ENCODE peak calls at places on chromosomes 5 and 9, in four cellular contexts. R is LHCN-M2, E is colonic mucosa, I is epithelial cell of proximal tubule. K is an unnamed sample.

GRCh38 chr5:125316913-125317545 is 570.6 kb upstream of the ZNF608 start:
- DNase-seq in E (no peak), R (no peak), I (no peak), K (no peak)

GRCh38 chr5:378301-378891 is 56.9 kb downstream of the AHRR start:
- DNase-seq in R (peak; percentile 80), E (peak; percentile 2), I (no peak), K (peak; percentile 20)

GRCh38 chr9:79489241-79490000 is 82.3 kb upstream of the TLE4 start:
- DNase-seq in R (peak; percentile 97), I (no peak), E (peak; percentile 21), K (peak; percentile 22)

GRCh38 chr5:54197018-54197417 is 113.4 kb downstream of the ARL15 start:
- DNase-seq in I (no peak), E (no peak), R (no peak), K (no peak)

GRCh38 chr9:93301291-93301811 is 117.4 kb downstream of the WNK2 start:
- DNase-seq in I (no peak), E (peak; percentile 18), R (no peak), K (no peak)

GRCh38 chr9:109775516-109775915 is 4.5 kb upstream of the PALM2AKAP2 start:
- DNase-seq in E (no peak), I (no peak), R (no peak), K (no peak)

GRCh38 chr9:68804911-68805889 is 100.2 kb downstream of the PIP5K1B start:
- DNase-seq in R (no peak), E (no peak), I (no peak), K (no peak)

GRCh38 chr5:6540111-6540830 is 91.6 kb downstream of the UBE2QL1 start:
- DNase-seq in R (no peak), E (peak; percentile 2), I (no peak), K (no peak)

GRCh38 chr5:164358531-164359259 is 853.3 kb downstream of the MAT2B start:
- DNase-seq in R (peak; percentile 79), E (no peak), I (no peak), K (no peak)

GRCh38 chr5:73625905-73626811 is at the start of gene ARHGEF28:
- DNase-seq in E (peak; percentile 75), R (peak; percentile 75), I (no peak), K (peak; percentile 77)

GRCh38 chr5:66498791-66499207 is 97.4 kb upstream of the MAST4 start:
- DNase-seq in E (no peak), I (no peak), R (peak; percentile 40), K (no peak)

GRCh38 chr5:17723876-17724275 is 89.6 kb downstream of the TAF11L14 start:
- DNase-seq in E (no peak), R (no peak), I (no peak), K (no peak)

GRCh38 chr9:133147412-133148271 is 16.1 kb downstream of the GBGT1 start:
- DNase-seq in E (peak; percentile 91), R (peak; percentile 36), I (no peak), K (peak; percentile 85)

GRCh38 chr9:89863837-89864236 is 259.0 kb downstream of the GADD45G start:
- DNase-seq in I (no peak), E (no peak), R (no peak), K (no peak)

GRCh38 chr9:128635266-128636023 is 21.2 kb downstream of the DYNC2I2 start:
- DNase-seq in R (peak; percentile 99), I (peak; percentile 61), E (peak; percentile 93), K (peak; percentile 86)

GRCh38 chr5:179907570-179908324 is at the start of gene TBC1D9B:
- DNase-seq in R (peak; percentile 55), E (peak; percentile 59), I (no peak), K (peak; percentile 57)

GRCh38 chr9:128552744-128553221 is 396 bp downstream of the SPTAN1 start:
- DNase-seq in E (peak; percentile 69), R (no peak), I (no peak), K (peak; percentile 81)

GRCh38 chr5:155575861-155576260 is 562.3 kb downstream of the KIF4B start:
- DNase-seq in E (no peak), I (no peak), R (no peak), K (no peak)

GRCh38 chr5:64635056-64635686 is 55.1 kb upstream of the SHISAL2B start:
- DNase-seq in R (peak; percentile 40), I (no peak), E (no peak), K (no peak)

GRCh38 chr5:72188176-72188575 is 80.9 kb downstream of the MAP1B start:
- DNase-seq in E (no peak), I (no peak), R (no peak), K (no peak)

GRCh38 chr5:149125386-149125891 is 15.9 kb upstream of the ABLIM3 start:
- DNase-seq in E (no peak), I (no peak), R (no peak), K (no peak)

GRCh38 chr9:126148523-126148870 is 178.1 kb upstream of the MVB12B start:
- DNase-seq in E (no peak), R (no peak), I (no peak), K (no peak)

GRCh38 chr9:72213906-72214305 is 64.7 kb downstream of the GDA start:
- DNase-seq in I (no peak), R (no peak), E (no peak), K (no peak)

GRCh38 chr9:72807765-72808445 is 144.9 kb downstream of the ALDH1A1 start:
- DNase-seq in E (no peak), R (peak; percentile 15), I (no peak), K (no peak)

GRCh38 chr9:21761309-21761901 is 41.0 kb upstream of the MTAP start:
- DNase-seq in E (no peak), R (peak; percentile 60), I (no peak), K (no peak)

GRCh38 chr9:120151149-120151548 is 428.8 kb downstream of the CDK5RAP2 start:
- DNase-seq in E (no peak), R (no peak), I (no peak), K (no peak)

GRCh38 chr5:1515311-1515920 is 8.3 kb downstream of the LPCAT1 start:
- DNase-seq in R (no peak), I (no peak), E (peak; percentile 16), K (no peak)

GRCh38 chr9:117411547-117411946 is 3.3 kb downstream of the ASTN2 start:
- DNase-seq in R (peak; percentile 60), E (no peak), I (peak; percentile 6), K (no peak)

GRCh38 chr5:34756781-34757624 is 82.0 kb upstream of the TTC23L start:
- DNase-seq in R (peak; percentile 65), I (peak; percentile 82), E (peak; percentile 36), K (peak; percentile 32)

GRCh38 chr9:133963166-133963565 is 29.0 kb downstream of the VAV2 start:
- DNase-seq in R (no peak), E (no peak), I (no peak), K (no peak)

GRCh38 chr5:141192110-141192725 is at the start of gene PCDHB10:
- DNase-seq in E (peak; percentile 26), R (peak; percentile 26), I (no peak), K (peak; percentile 49)

GRCh38 chr9:69193685-69194032 is 19.6 kb downstream of the TJP2 start:
- DNase-seq in R (no peak), I (no peak), E (no peak), K (no peak)

GRCh38 chr9:127773245-127773644 is 5.2 kb downstream of the SH2D3C start:
- DNase-seq in R (no peak), E (no peak), I (no peak), K (no peak)

GRCh38 chr9:108053555-108054061 is 564.0 kb upstream of the KLF4 start:
- DNase-seq in I (no peak), E (peak; percentile 81), R (peak; percentile 77), K (peak; percentile 77)

GRCh38 chr5:141874262-141874964 is 3.8 kb downstream of the PCDH1 start:
- DNase-seq in I (no peak), E (peak; percentile 91), R (no peak), K (peak; percentile 82)

GRCh38 chr5:35089688-35090314 is 42.1 kb upstream of the AGXT2 start:
- DNase-seq in R (peak; percentile 62), I (peak; percentile 41), E (peak; percentile 82), K (no peak)

GRCh38 chr9:29332789-29333188 is 1759.5 kb upstream of the C9orf72 start:
- DNase-seq in R (peak; percentile 88), E (no peak), I (no peak), K (no peak)